ENCODE peak calls at places on chromosomes 16 and 17, in five cellular contexts. G is activated CD4-positive, alpha-beta T cell treated with anti-CD3 and anti-CD28 coated beads for 24 hours; U is aorta; S is iPS DF 19.7; P is occipital lobe. N is an unnamed sample.

GRCh38 chr16:59573528-59574271 is 839.6 kb upstream of the GOT2 start:
- DNase-seq in G (no peak), U (no peak), S (no peak), P (no peak), N (no peak)

GRCh38 chr16:57377080-57377841 is 5.0 kb downstream of the CX3CL1 start:
- DNase-seq in G (peak), U (no peak), S (no peak), P (no peak), N (no peak)

GRCh38 chr17:49327835-49328784 is 33.9 kb downstream of the ZNF652 start:
- DNase-seq in G (no peak), U (no peak), S (no peak), P (no peak), N (no peak)

GRCh38 chr16:2720063-2720455 is at the start of gene PRSS27:
- DNase-seq in G (no peak), U (no peak), S (no peak), P (no peak), N (no peak)

GRCh38 chr16:56709686-56710040 is 20.3 kb upstream of the NUP93 start:
- DNase-seq in G (no peak), U (no peak), S (no peak), P (no peak), N (no peak)

GRCh38 chr16:81456523-81457325 is 12.1 kb downstream of the CMIP start:
- DNase-seq in G (no peak), U (no peak), S (no peak), P (no peak), N (no peak)

GRCh38 chr17:676060-676745 is 38.4 kb downstream of the VPS53 start:
- DNase-seq in G (no peak), U (no peak), S (no peak), P (no peak), N (no peak)

GRCh38 chr16:88938933-88939813 is 37.8 kb downstream of the CBFA2T3 start:
- DNase-seq in G (no peak), U (no peak), S (no peak), P (no peak), N (no peak)

GRCh38 chr16:67229906-67230808 is 3.2 kb downstream of the TMEM208 start:
- DNase-seq in G (no peak), U (no peak), S (no peak), P (no peak), N (no peak)

GRCh38 chr16:68249361-68249760 is 4.2 kb downstream of the PLA2G15 start:
- DNase-seq in G (no peak), U (no peak), S (no peak), P (no peak), N (no peak)